ENCODE peak calls at places on chromosomes 3 and 15, in five cellular contexts. I is T-helper 1 cell; C is fibroblast of lung; N is mesendoderm; O is stimulated activated CD4-positive, alpha-beta T cell treated with anti-CD3 and anti-CD28 coated beads, Interleukin-1b, Interleukin-23, amount 100 ng/mL, for 1 hour. Y is an unnamed sample.

GRCh38 chr15:39896101-39896500 is 24.0 kb downstream of the GPR176 start:
- DNase-seq in N (no peak), C (no peak), I (no peak), O (no peak), Y (no peak)

GRCh38 chr3:27360113-27361078 is 8.8 kb downstream of the NEK10 start:
- DNase-seq in O (no peak), C (peak), I (no peak), N (no peak), Y (no peak)

GRCh38 chr15:34365073-34365825 is 1.7 kb downstream of the LPCAT4 start:
- DNase-seq in N (peak), O (no peak), C (no peak), I (no peak), Y (no peak)

GRCh38 chr3:143565943-143566342 is 282.3 kb downstream of the SLC9A9 start:
- DNase-seq in C (peak), I (no peak), O (no peak), N (no peak), Y (no peak)

GRCh38 chr15:67406257-67406861 is 114.6 kb upstream of the C15orf61 start:
- DNase-seq in N (peak), I (no peak), C (no peak), O (no peak), Y (no peak)

GRCh38 chr3:7285502-7285901 is 424.6 kb downstream of the GRM7 start:
- DNase-seq in N (peak), C (peak), I (no peak), O (no peak), Y (no peak)

GRCh38 chr3:160753953-160754352 is 2.1 kb upstream of the PPM1L start:
- DNase-seq in O (no peak), N (no peak), I (no peak), C (no peak), Y (no peak)

GRCh38 chr15:69666441-69666882 is 213.8 kb downstream of the RPLP1 start:
- DNase-seq in N (no peak), C (peak), O (no peak), I (no peak), Y (peak)

GRCh38 chr3:187247398-187247797 is 44.1 kb downstream of the MASP1 start:
- DNase-seq in I (no peak), C (no peak), O (no peak), N (peak), Y (no peak)

GRCh38 chr3:11335056-11335608 is 62.9 kb downstream of the ATG7 start:
- DNase-seq in I (no peak), N (peak), O (no peak), C (peak), Y (no peak)

GRCh38 chr15:74482661-74483060 is 21.7 kb upstream of the UBL7 start:
- DNase-seq in I (no peak), C (no peak), O (no peak), N (peak), Y (no peak)

GRCh38 chr3:135516143-135516542 is 449.4 kb upstream of the PPP2R3A start:
- DNase-seq in I (no peak), N (peak), C (no peak), O (no peak), Y (no peak)

GRCh38 chr3:127367593-127367992 is 79.7 kb upstream of the PRR20G start:
- DNase-seq in C (no peak), O (no peak), N (no peak), I (no peak), Y (no peak)

GRCh38 chr3:44926172-44926571 is 49.8 kb downstream of the ZDHHC3 start:
- DNase-seq in N (no peak), O (no peak), I (no peak), C (no peak), Y (no peak)

GRCh38 chr3:134850761-134851160 is 55.7 kb downstream of the EPHB1 start:
- DNase-seq in C (no peak), I (no peak), O (no peak), N (no peak), Y (no peak)

GRCh38 chr15:77909131-77909940 is 168.2 kb downstream of the TBC1D2B start:
- DNase-seq in O (no peak), N (no peak), I (no peak), C (no peak), Y (no peak)

GRCh38 chr3:104437131-104437750 is 929.5 kb upstream of the ALCAM start:
- DNase-seq in C (peak), O (no peak), I (no peak), N (peak), Y (no peak)

GRCh38 chr15:22786868-22787698 is 639 bp downstream of the NIPA1 start:
- DNase-seq in I (no peak), O (no peak), N (peak), C (peak), Y (no peak)

GRCh38 chr3:75342425-75342824 is 321.7 kb upstream of the FRG2C start:
- DNase-seq in I (no peak), N (no peak), C (no peak), O (no peak), Y (no peak)

GRCh38 chr15:42786978-42787377 is 50.0 kb upstream of the CDAN1 start:
- DNase-seq in N (no peak), C (no peak), I (no peak), O (no peak), Y (no peak)

GRCh38 chr3:113405180-113405579 is 36.1 kb downstream of the CFAP44 start:
- DNase-seq in N (no peak), I (no peak), C (peak), O (no peak), Y (no peak)

GRCh38 chr15:90677807-90678790 is 39.0 kb upstream of the BLM start:
- DNase-seq in I (no peak), N (no peak), C (no peak), O (no peak), Y (no peak)

GRCh38 chr3:186259612-186260383 is 102.2 kb downstream of the DGKG start:
- DNase-seq in N (peak), C (peak), O (peak), I (peak), Y (peak)

GRCh38 chr3:180855364-180855763 is 57.1 kb upstream of the FXR1 start:
- DNase-seq in N (peak), C (no peak), O (no peak), I (no peak), Y (no peak)

GRCh38 chr3:44468572-44469520 is 8.6 kb downstream of the ZNF445 start:
- DNase-seq in I (no peak), N (peak), C (peak), O (no peak), Y (no peak)

GRCh38 chr15:67465196-67465952 is 55.6 kb upstream of the C15orf61 start:
- DNase-seq in C (no peak), I (no peak), O (no peak), N (peak), Y (no peak)

GRCh38 chr15:96023081-96023480 is 307.4 kb upstream of the NR2F2 start:
- DNase-seq in I (no peak), C (no peak), O (no peak), N (no peak), Y (no peak)

GRCh38 chr15:65512807-65513416 is 4.6 kb downstream of the DPP8 start:
- DNase-seq in O (no peak), N (no peak), I (no peak), C (peak), Y (peak)

GRCh38 chr3:16494906-16495580 is 18.5 kb downstream of the RFTN1 start:
- DNase-seq in N (no peak), I (no peak), O (no peak), C (peak), Y (no peak)

Y was measured in T-cell.